ENCODE peak calls at places on chromosomes 13 and 19, in five cellular contexts. G is activated T-helper 1 cell treated with anti-CD3 and anti-CD28 coated beads, Interleukin-2, amount 50 U/mL, for 16 hours; L is upper lobe of right lung; A is ovary; N is HS-5. K is an unnamed sample.

GRCh38 chr19:3522421-3523360 is 16.3 kb upstream of the TEKTIP1 start:
- DNase-seq in G (no peak), L (peak; percentile 58), A (peak; percentile 31), N (no peak), K (no peak)

GRCh38 chr13:100887729-100888151 is 213.1 kb upstream of the TMTC4 start:
- DNase-seq in G (no peak), L (no peak), A (no peak), N (peak; percentile 43), K (no peak)

GRCh38 chr19:10551698-10552301 is 8.1 kb downstream of the ATG4D start:
- DNase-seq in G (no peak), L (no peak), A (no peak), N (no peak), K (peak; percentile 45)

GRCh38 chr19:18803550-18804138 is 12.5 kb upstream of the COMP start:
- DNase-seq in G (no peak), L (no peak), A (no peak), N (no peak), K (no peak)

GRCh38 chr19:28495046-28495445 is 717.9 kb downstream of the UQCRFS1 start:
- DNase-seq in G (no peak), L (no peak), A (no peak), N (no peak), K (no peak)

GRCh38 chr13:112184851-112185371 is 118.0 kb downstream of the SOX1 start:
- DNase-seq in G (no peak), L (no peak), A (no peak), N (no peak), K (no peak)

GRCh38 chr19:37362733-37363132 is 8.2 kb upstream of the ZNF527 start:
- DNase-seq in G (no peak), L (no peak), A (no peak), N (no peak), K (no peak)

GRCh38 chr19:42473686-42474085 is 30.9 kb upstream of the CXCL17 start:
- DNase-seq in G (no peak), L (no peak), A (no peak), N (no peak), K (no peak)

GRCh38 chr13:40653558-40654318 is 12.7 kb downstream of the FOXO1 start:
- DNase-seq in G (no peak), L (no peak), A (no peak), N (no peak), K (no peak)

GRCh38 chr13:79671420-79671819 is 190.5 kb downstream of the NDFIP2 start:
- DNase-seq in G (no peak), L (no peak), A (no peak), N (no peak), K (no peak)

GRCh38 chr19:37902668-37903067 is 3.7 kb downstream of the WDR87 start:
- DNase-seq in G (peak; percentile 64), L (peak; percentile 85), A (peak; percentile 58), N (peak; percentile 24), K (peak; percentile 72)

K was measured in HEK293T.